ENCODE peak calls at places on chromosomes 1 and 21, in six cellular contexts. One of them, this sample, is unnamed.

GRCh38 chr21:38475519-38475918 is 22.8 kb downstream of the ERG start:
- DNase-seq in mesendoderm: peak
- DNase-seq in epithelial cell of esophagus: no peak
- DNase-seq in pancreas: no peak
- DNase-seq in skeletal muscle cell: no peak
- DNase-seq in foreskin fibroblast: no peak
- DNase-seq in this sample: no peak

GRCh38 chr1:73722055-73722454 is 475.9 kb downstream of the LRRIQ3 start:
- DNase-seq in mesendoderm: no peak
- DNase-seq in epithelial cell of esophagus: no peak
- DNase-seq in pancreas: no peak
- DNase-seq in skeletal muscle cell: no peak
- DNase-seq in foreskin fibroblast: no peak
- DNase-seq in this sample: no peak

GRCh38 chr1:246153796-246154212 is 353.3 kb downstream of the SMYD3 start:
- DNase-seq in mesendoderm: no peak
- DNase-seq in epithelial cell of esophagus: no peak
- DNase-seq in pancreas: no peak
- DNase-seq in skeletal muscle cell: peak
- DNase-seq in foreskin fibroblast: peak
- DNase-seq in this sample: no peak

GRCh38 chr1:89085781-89086180 is 20.8 kb upstream of the GBP1 start:
- DNase-seq in mesendoderm: peak
- DNase-seq in epithelial cell of esophagus: peak
- DNase-seq in pancreas: no peak
- DNase-seq in skeletal muscle cell: no peak
- DNase-seq in foreskin fibroblast: peak
- DNase-seq in this sample: no peak

GRCh38 chr1:226738421-226738994 is 574 bp downstream of the ITPKB start:
- DNase-seq in mesendoderm: peak
- DNase-seq in epithelial cell of esophagus: peak
- DNase-seq in pancreas: peak
- DNase-seq in skeletal muscle cell: no peak
- DNase-seq in foreskin fibroblast: peak
- DNase-seq in this sample: no peak

GRCh38 chr1:51583532-51583931 is 33.4 kb upstream of the OSBPL9 start:
- DNase-seq in mesendoderm: no peak
- DNase-seq in epithelial cell of esophagus: peak
- DNase-seq in pancreas: no peak
- DNase-seq in skeletal muscle cell: peak
- DNase-seq in foreskin fibroblast: peak
- DNase-seq in this sample: peak

GRCh38 chr1:13911697-13912619 is 212.0 kb downstream of the PRDM2 start:
- DNase-seq in mesendoderm: no peak
- DNase-seq in epithelial cell of esophagus: no peak
- DNase-seq in pancreas: no peak
- DNase-seq in skeletal muscle cell: no peak
- DNase-seq in foreskin fibroblast: no peak
- DNase-seq in this sample: no peak

GRCh38 chr1:7278827-7279752 is 492.0 kb upstream of the VAMP3 start:
- DNase-seq in mesendoderm: no peak
- DNase-seq in epithelial cell of esophagus: no peak
- DNase-seq in pancreas: no peak
- DNase-seq in skeletal muscle cell: no peak
- DNase-seq in foreskin fibroblast: peak
- DNase-seq in this sample: no peak

GRCh38 chr1:173190101-173190895 is 16.8 kb downstream of the TNFSF4 start:
- DNase-seq in mesendoderm: no peak
- DNase-seq in epithelial cell of esophagus: peak
- DNase-seq in pancreas: peak
- DNase-seq in skeletal muscle cell: peak
- DNase-seq in foreskin fibroblast: peak
- DNase-seq in this sample: no peak

GRCh38 chr1:64856564-64856963 is 109.8 kb downstream of the JAK1 start:
- DNase-seq in mesendoderm: peak
- DNase-seq in epithelial cell of esophagus: peak
- DNase-seq in pancreas: no peak
- DNase-seq in skeletal muscle cell: peak
- DNase-seq in foreskin fibroblast: no peak
- DNase-seq in this sample: no peak

GRCh38 chr1:156435551-156436318 is 64.8 kb downstream of the MEF2D start:
- DNase-seq in mesendoderm: peak
- DNase-seq in epithelial cell of esophagus: no peak
- DNase-seq in pancreas: no peak
- DNase-seq in skeletal muscle cell: no peak
- DNase-seq in foreskin fibroblast: peak
- DNase-seq in this sample: no peak

GRCh38 chr1:88774151-88774556 is 90.1 kb downstream of the PKN2 start:
- DNase-seq in mesendoderm: peak
- DNase-seq in epithelial cell of esophagus: peak
- DNase-seq in pancreas: no peak
- DNase-seq in skeletal muscle cell: no peak
- DNase-seq in foreskin fibroblast: no peak
- DNase-seq in this sample: no peak

GRCh38 chr1:222798111-222798510 is 16.7 kb upstream of the DISP1 start:
- DNase-seq in mesendoderm: no peak
- DNase-seq in epithelial cell of esophagus: peak
- DNase-seq in pancreas: no peak
- DNase-seq in skeletal muscle cell: no peak
- DNase-seq in foreskin fibroblast: peak
- DNase-seq in this sample: no peak

GRCh38 chr21:42746593-42747266 is 93.3 kb downstream of the PDE9A start:
- DNase-seq in mesendoderm: peak
- DNase-seq in epithelial cell of esophagus: no peak
- DNase-seq in pancreas: no peak
- DNase-seq in skeletal muscle cell: no peak
- DNase-seq in foreskin fibroblast: no peak
- DNase-seq in this sample: no peak

GRCh38 chr21:45643021-45643980 is at the start of gene PCBP3:
- DNase-seq in mesendoderm: peak
- DNase-seq in epithelial cell of esophagus: peak
- DNase-seq in pancreas: peak
- DNase-seq in skeletal muscle cell: peak
- DNase-seq in foreskin fibroblast: peak
- DNase-seq in this sample: peak

GRCh38 chr1:202615501-202616354 is 94.5 kb downstream of the SYT2 start:
- DNase-seq in mesendoderm: no peak
- DNase-seq in epithelial cell of esophagus: no peak
- DNase-seq in pancreas: no peak
- DNase-seq in skeletal muscle cell: no peak
- DNase-seq in foreskin fibroblast: peak
- DNase-seq in this sample: no peak

GRCh38 chr1:211653329-211653728 is 22.1 kb downstream of the NEK2 start:
- DNase-seq in mesendoderm: peak
- DNase-seq in epithelial cell of esophagus: peak
- DNase-seq in pancreas: no peak
- DNase-seq in skeletal muscle cell: no peak
- DNase-seq in foreskin fibroblast: peak
- DNase-seq in this sample: no peak

GRCh38 chr1:87435484-87435883 is 106.8 kb downstream of the LMO4 start:
- DNase-seq in mesendoderm: no peak
- DNase-seq in epithelial cell of esophagus: peak
- DNase-seq in pancreas: no peak
- DNase-seq in skeletal muscle cell: no peak
- DNase-seq in foreskin fibroblast: no peak
- DNase-seq in this sample: no peak

GRCh38 chr1:59696421-59697115 is 118.2 kb upstream of the HOOK1 start:
- DNase-seq in mesendoderm: no peak
- DNase-seq in epithelial cell of esophagus: no peak
- DNase-seq in pancreas: no peak
- DNase-seq in skeletal muscle cell: no peak
- DNase-seq in foreskin fibroblast: no peak
- DNase-seq in this sample: no peak

GRCh38 chr1:203765029-203765837 is at the start of gene LAX1:
- DNase-seq in mesendoderm: no peak
- DNase-seq in epithelial cell of esophagus: no peak
- DNase-seq in pancreas: no peak
- DNase-seq in skeletal muscle cell: no peak
- DNase-seq in foreskin fibroblast: no peak
- DNase-seq in this sample: no peak

GRCh38 chr1:70003509-70003908 is 201.9 kb downstream of the LRRC40 start:
- DNase-seq in mesendoderm: no peak
- DNase-seq in epithelial cell of esophagus: peak
- DNase-seq in pancreas: no peak
- DNase-seq in skeletal muscle cell: no peak
- DNase-seq in foreskin fibroblast: peak
- DNase-seq in this sample: no peak

GRCh38 chr1:224183591-224184312 is 712 bp downstream of the DEGS1 start:
- DNase-seq in mesendoderm: peak
- DNase-seq in epithelial cell of esophagus: peak
- DNase-seq in pancreas: peak
- DNase-seq in skeletal muscle cell: no peak
- DNase-seq in foreskin fibroblast: peak
- DNase-seq in this sample: no peak

GRCh38 chr1:238380167-238380566 is 489.4 kb upstream of the ZP4 start:
- DNase-seq in mesendoderm: no peak
- DNase-seq in epithelial cell of esophagus: no peak
- DNase-seq in pancreas: no peak
- DNase-seq in skeletal muscle cell: no peak
- DNase-seq in foreskin fibroblast: no peak
- DNase-seq in this sample: no peak

DNA sequence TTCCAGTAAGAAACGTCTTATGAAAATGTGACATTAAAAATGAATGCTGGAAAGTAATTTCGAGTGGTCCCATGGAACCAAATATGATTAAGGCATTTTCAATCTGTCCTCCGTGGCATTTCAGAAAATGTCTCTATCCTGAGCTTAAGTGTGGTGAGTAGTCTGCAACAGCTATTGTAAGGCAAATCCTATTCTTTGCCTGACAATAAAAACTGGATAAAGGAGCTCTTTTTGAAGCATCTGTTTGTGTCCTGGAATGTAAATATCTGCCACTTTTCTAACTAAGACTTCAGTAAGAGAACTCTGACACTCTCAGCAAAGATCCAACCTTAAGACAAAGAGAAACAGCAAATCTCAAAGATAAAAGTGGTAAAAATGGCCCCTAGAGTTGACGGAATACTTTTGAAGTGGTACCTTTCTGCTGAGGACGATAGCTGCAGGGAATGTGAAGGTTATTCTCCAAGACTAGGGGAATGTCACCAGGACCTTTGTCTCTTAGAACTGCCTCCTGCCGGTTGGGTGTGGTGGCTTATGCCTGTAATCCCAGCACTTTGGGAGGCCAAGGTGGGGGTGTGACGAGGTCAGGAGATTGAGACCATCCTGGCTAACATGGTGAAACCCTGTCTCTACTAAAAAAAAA is 486.7 kb upstream of the ZP4 start:
- DNase-seq in mesendoderm: peak
- DNase-seq in epithelial cell of esophagus: no peak
- DNase-seq in pancreas: no peak
- DNase-seq in skeletal muscle cell: no peak
- DNase-seq in foreskin fibroblast: no peak
- DNase-seq in this sample: no peak
- H3K4me3 ChIP-seq in mesendoderm: no peak
- H3K4me3 ChIP-seq in epithelial cell of esophagus: no peak
- H3K4me3 ChIP-seq in pancreas: no peak
- H3K4me3 ChIP-seq in skeletal muscle cell: no peak
- H3K4me3 ChIP-seq in foreskin fibroblast: no peak
- H3K4me3 ChIP-seq in this sample: no peak

GRCh38 chr1:184223216-184223615 is 163.6 kb upstream of the C1orf21 start:
- DNase-seq in mesendoderm: peak
- DNase-seq in epithelial cell of esophagus: no peak
- DNase-seq in pancreas: no peak
- DNase-seq in skeletal muscle cell: no peak
- DNase-seq in foreskin fibroblast: peak
- DNase-seq in this sample: no peak
- H3K4me3 ChIP-seq in mesendoderm: no peak
- H3K4me3 ChIP-seq in epithelial cell of esophagus: no peak
- H3K4me3 ChIP-seq in pancreas: no peak
- H3K4me3 ChIP-seq in skeletal muscle cell: no peak
- H3K4me3 ChIP-seq in foreskin fibroblast: no peak
- H3K4me3 ChIP-seq in this sample: no peak

GRCh38 chr21:36079671-36080070 is 9.8 kb downstream of the CBR1 start:
- DNase-seq in mesendoderm: no peak
- DNase-seq in epithelial cell of esophagus: no peak
- DNase-seq in pancreas: no peak
- DNase-seq in skeletal muscle cell: no peak
- DNase-seq in foreskin fibroblast: no peak
- DNase-seq in this sample: no peak

GRCh38 chr21:36075953-36076352 is 6.1 kb downstream of the CBR1 start:
- DNase-seq in mesendoderm: no peak
- DNase-seq in epithelial cell of esophagus: no peak
- DNase-seq in pancreas: no peak
- DNase-seq in skeletal muscle cell: no peak
- DNase-seq in foreskin fibroblast: no peak
- DNase-seq in this sample: no peak

GRCh38 chr21:36079010-36079649 is 9.3 kb downstream of the CBR1 start:
- DNase-seq in mesendoderm: no peak
- DNase-seq in epithelial cell of esophagus: no peak
- DNase-seq in pancreas: no peak
- DNase-seq in skeletal muscle cell: no peak
- DNase-seq in foreskin fibroblast: no peak
- DNase-seq in this sample: no peak

GRCh38 chr21:36076878-36077658 is 7.2 kb downstream of the CBR1 start:
- DNase-seq in mesendoderm: no peak
- DNase-seq in epithelial cell of esophagus: no peak
- DNase-seq in pancreas: no peak
- DNase-seq in skeletal muscle cell: no peak
- DNase-seq in foreskin fibroblast: no peak
- DNase-seq in this sample: no peak

DNA sequence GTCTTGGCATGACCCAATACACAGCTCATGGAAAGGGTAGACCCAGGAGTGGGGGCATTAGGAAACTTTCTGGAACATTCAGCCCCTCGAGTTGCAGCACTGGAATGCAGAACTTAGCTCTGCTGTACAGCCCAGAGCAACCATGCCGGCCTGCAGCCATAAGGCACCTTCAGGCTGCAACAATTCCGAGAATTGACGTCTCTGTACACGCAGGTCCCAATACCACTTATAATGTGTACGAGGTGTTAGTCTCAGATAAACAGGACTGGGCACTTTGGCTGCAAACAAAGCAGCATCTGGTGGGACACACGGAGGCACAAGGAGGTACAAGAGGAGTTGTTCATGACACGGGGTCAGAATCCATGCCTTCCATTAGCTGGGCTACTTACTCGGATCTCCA is 7.9 kb downstream of the CBR1 start:
- DNase-seq in mesendoderm: no peak
- DNase-seq in epithelial cell of esophagus: no peak
- DNase-seq in pancreas: no peak
- DNase-seq in skeletal muscle cell: no peak
- DNase-seq in foreskin fibroblast: no peak
- DNase-seq in this sample: no peak
- H3K4me3 ChIP-seq in mesendoderm: no peak
- H3K4me3 ChIP-seq in epithelial cell of esophagus: no peak
- H3K4me3 ChIP-seq in pancreas: no peak
- H3K4me3 ChIP-seq in skeletal muscle cell: no peak
- H3K4me3 ChIP-seq in foreskin fibroblast: no peak
- H3K4me3 ChIP-seq in this sample: no peak

DNA sequence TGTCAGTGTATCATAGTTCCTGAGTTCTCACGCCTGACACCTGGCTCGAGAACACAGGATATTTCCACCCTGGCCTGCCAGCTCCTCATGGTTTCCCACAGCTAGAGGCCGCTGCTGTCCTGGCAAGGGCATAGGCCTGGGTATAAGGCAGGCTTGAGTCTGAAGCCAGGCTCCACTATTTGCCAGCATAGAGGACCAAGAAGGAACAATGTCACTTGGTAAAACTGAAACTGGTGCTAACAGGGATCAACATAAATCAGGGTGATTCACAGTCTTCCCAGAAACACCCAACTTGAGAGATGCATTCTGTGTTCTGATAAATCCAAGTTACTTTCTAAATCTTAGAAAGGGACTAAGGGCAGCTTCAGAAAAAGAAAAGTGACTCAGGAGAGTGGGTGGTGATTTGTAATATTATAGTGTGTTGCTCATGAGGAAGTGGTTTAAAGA is 6.9 kb upstream of the S100A2 start:
- DNase-seq in mesendoderm: peak
- DNase-seq in epithelial cell of esophagus: peak
- DNase-seq in pancreas: peak
- DNase-seq in skeletal muscle cell: peak
- DNase-seq in foreskin fibroblast: peak
- DNase-seq in this sample: peak
- H3K4me3 ChIP-seq in mesendoderm: no peak
- H3K4me3 ChIP-seq in epithelial cell of esophagus: no peak
- H3K4me3 ChIP-seq in pancreas: no peak
- H3K4me3 ChIP-seq in skeletal muscle cell: no peak
- H3K4me3 ChIP-seq in foreskin fibroblast: no peak
- H3K4me3 ChIP-seq in this sample: no peak

This sample was measured in AG09309.